ENCODE peak calls at places on chromosome 4, in nine cellular contexts. H is EL; L is globus pallidus; W is RPMI8226; K is NCI-H2029; P is activated T-helper 1 cell treated with anti-CD3 and anti-CD28 coated beads, Interleukin-12 subunit alpha, Interleukin-12 subunit beta, Interleukin-2, Interleukin-4 antibody, amounts not matched to agents 30 ng/mL and 10 ng/mL and 1 ng/mL, durations not matched to agents 14 hours and 24 hours and 36 hours; I is HFF-Myc; J is iris pigment epithelial cell; Z is CD4-positive, alpha-beta T cell. O is an unnamed sample.

GRCh38 chr4:11605597-11605996 is 176.9 kb upstream of the HS3ST1 start:
- DNase-seq in H (no peak), L (no peak), W (no peak), K (peak), P (no peak), I (no peak), J (no peak), Z (no peak), O (no peak)

GRCh38 chr4:125735107-125735506 is 420.4 kb downstream of the FAT4 start:
- DNase-seq in H (peak), L (no peak), W (no peak), K (no peak), P (no peak), I (peak), J (peak), Z (no peak), O (peak)

GRCh38 chr4:168900080-168900479 is 110.0 kb downstream of the CBR4 start:
- DNase-seq in H (no peak), L (no peak), W (no peak), K (no peak), P (no peak), I (no peak), J (no peak), Z (no peak), O (no peak)

GRCh38 chr4:147110968-147111367 is 165.3 kb upstream of the TTC29 start:
- DNase-seq in H (no peak), L (no peak), W (no peak), K (no peak), P (no peak), I (no peak), J (peak), Z (no peak), O (peak)

GRCh38 chr4:173182403-173182802 is 13.8 kb downstream of the GALNT7 start:
- DNase-seq in H (peak), L (no peak), W (no peak), K (no peak), P (no peak), I (no peak), J (peak), Z (no peak), O (peak)

GRCh38 chr4:627751-628150 is 2.4 kb downstream of the PDE6B start:
- DNase-seq in H (no peak), L (no peak), W (no peak), K (no peak), P (no peak), I (no peak), J (no peak), Z (no peak), O (no peak)

GRCh38 chr4:107575243-107575642 is 144.8 kb downstream of the PAPSS1 start:
- DNase-seq in H (no peak), L (no peak), W (no peak), K (no peak), P (no peak), I (no peak), J (no peak), Z (no peak), O (no peak)

GRCh38 chr4:152112887-152113286 is 352.1 kb upstream of the GATB start:
- DNase-seq in H (no peak), L (no peak), W (no peak), K (no peak), P (no peak), I (no peak), J (no peak), Z (no peak), O (no peak)

GRCh38 chr4:150248181-150248580 is 169.9 kb downstream of the DCLK2 start:
- DNase-seq in H (no peak), L (no peak), W (no peak), K (no peak), P (no peak), I (no peak), J (peak), Z (no peak), O (no peak)

GRCh38 chr4:81605278-81605677 is 133.6 kb upstream of the RASGEF1B start:
- DNase-seq in H (no peak), L (no peak), W (no peak), K (no peak), P (no peak), I (no peak), J (no peak), Z (no peak), O (no peak)

GRCh38 chr4:83217721-83218522 is 66.7 kb downstream of the COQ2 start:
- DNase-seq in H (peak), L (no peak), W (peak), K (peak), P (peak), I (no peak), J (no peak), Z (peak), O (no peak)

GRCh38 chr4:55013431-55013955 is 111.9 kb downstream of the KDR start:
- DNase-seq in H (no peak), L (no peak), W (no peak), K (no peak), P (no peak), I (no peak), J (no peak), Z (no peak), O (no peak)

GRCh38 chr4:4306920-4307319 is 16.9 kb downstream of the ZBTB49 start:
- DNase-seq in H (no peak), L (no peak), W (no peak), K (no peak), P (no peak), I (no peak), J (no peak), Z (no peak), O (no peak)

GRCh38 chr4:57098945-57099344 is 11.2 kb downstream of the IGFBP7 start:
- DNase-seq in H (peak), L (no peak), W (no peak), K (no peak), P (no peak), I (no peak), J (peak), Z (no peak), O (peak)

O was measured in HFFc6.